ENCODE peak calls at places on chromosomes 13 and 19, in four cellular contexts. H, D, C and Y are unnamed samples.

GRCh38 chr13:63595811-63596210 is 2180.2 kb upstream of the PCDH20 start:
- DNase-seq in D (no peak), H (no peak), C (no peak), Y (no peak)

GRCh38 chr13:38582133-38582532 is 104.7 kb upstream of the FREM2 start:
- DNase-seq in C (peak), H (no peak), D (no peak), Y (peak)

GRCh38 chr13:52029569-52029968 is 5.1 kb downstream of the UTP14C start:
- DNase-seq in C (no peak), H (no peak), D (no peak), Y (no peak)

GRCh38 chr13:97369269-97369893 is 64.6 kb upstream of the RAP2A start:
- DNase-seq in D (no peak), H (no peak), C (no peak), Y (no peak)

GRCh38 chr19:447816-448546 is 12.9 kb downstream of the SHC2 start:
- DNase-seq in C (no peak), H (no peak), D (no peak), Y (no peak)

GRCh38 chr19:18262917-18263316 is 11.3 kb downstream of the IQCN start:
- DNase-seq in D (no peak), H (no peak), C (no peak), Y (no peak)

GRCh38 chr19:44820648-44821609 is 12.0 kb downstream of the BCAM start:
- DNase-seq in C (no peak), D (no peak), H (peak), Y (no peak)

GRCh38 chr19:1521636-1522035 is 2.2 kb upstream of the PLK5 start:
- DNase-seq in D (no peak), C (no peak), H (peak), Y (no peak)

GRCh38 chr13:80665792-80666333 is 324.9 kb upstream of the SPRY2 start:
- DNase-seq in H (no peak), D (no peak), C (no peak), Y (no peak)

GRCh38 chr13:48976677-48977625 is 1.2 kb downstream of the FNDC3A start:
- DNase-seq in D (no peak), C (no peak), H (no peak), Y (peak)

GRCh38 chr13:51639171-51639570 is 54.9 kb downstream of the WDFY2 start:
- DNase-seq in H (no peak), D (no peak), C (peak), Y (no peak)

GRCh38 chr13:107585466-107585865 is 629.9 kb downstream of the LIG4 start:
- DNase-seq in D (no peak), C (peak), H (no peak), Y (no peak)

GRCh38 chr13:99057310-99057975 is 79.6 kb upstream of the DOCK9 start:
- DNase-seq in C (peak), D (no peak), H (no peak), Y (no peak)

GRCh38 chr19:16301999-16302694 is 22.5 kb upstream of the KLF2 start:
- DNase-seq in C (peak), D (no peak), H (no peak), Y (no peak)

GRCh38 chr19:3073931-3074595 is 11.8 kb upstream of the TLE5 start:
- DNase-seq in D (no peak), H (peak), C (no peak), Y (no peak)

GRCh38 chr19:29837448-29837961 is 25.7 kb downstream of the CCNE1 start:
- DNase-seq in H (no peak), D (no peak), C (no peak), Y (no peak)

GRCh38 chr19:55257461-55258411 is 1.1 kb downstream of the PPP6R1 start:
- DNase-seq in C (peak), H (no peak), D (no peak), Y (no peak)

GRCh38 chr13:39777527-39778061 is 122.1 kb downstream of the COG6 start:
- DNase-seq in D (peak), C (peak), H (no peak), Y (no peak)

GRCh38 chr19:3507371-3508120 is 1.4 kb downstream of the FZR1 start:
- DNase-seq in D (no peak), C (no peak), H (peak), Y (no peak)

GRCh38 chr13:112078216-112078615 is 11.3 kb downstream of the SOX1 start:
- DNase-seq in C (no peak), D (no peak), H (no peak), Y (no peak)

GRCh38 chr13:85659493-85659892 is 139.7 kb downstream of the SLITRK6 start:
- DNase-seq in D (no peak), H (no peak), C (peak), Y (no peak)

GRCh38 chr13:63435668-63436275 is 2020.1 kb upstream of the PCDH20 start:
- DNase-seq in H (no peak), D (peak), C (peak), Y (peak)

GRCh38 chr19:19670070-19670551 is 1.5 kb downstream of the ZNF101 start:
- DNase-seq in C (no peak), D (no peak), H (no peak), Y (no peak)

GRCh38 chr19:47699360-47699917 is 13.8 kb upstream of the EHD2 start:
- DNase-seq in D (no peak), H (peak), C (peak), Y (peak)

GRCh38 chr19:6108721-6109633 is 1.3 kb downstream of the RFX2 start:
- DNase-seq in D (no peak), C (peak), H (peak), Y (no peak)

GRCh38 chr19:47176627-47177090 is 46.0 kb downstream of the SAE1 start:
- DNase-seq in C (peak), D (peak), H (no peak), Y (no peak)

GRCh38 chr19:38204096-38204495 is 19.9 kb downstream of the DPF1 start:
- DNase-seq in D (no peak), H (no peak), C (no peak), Y (no peak)